ENCODE peak calls at places on chromosomes 2 and 18, in seven cellular contexts. V is NCI-H510A, P is neural crest cell, E is hippocampal formation, T is kidney, D is Panc1, A is NCI-H1436. J is an unnamed sample.

GRCh38 chr2:212912445-212913103 is 238.8 kb downstream of the IKZF2 start:
- DNase-seq in D (no peak), P (no peak), A (no peak), E (no peak), T (peak; percentile 55), V (no peak), J (no peak)

GRCh38 chr18:78528437-78529228 is 451.0 kb upstream of the SALL3 start:
- DNase-seq in E (no peak), P (no peak), A (no peak), V (peak; percentile 15), T (no peak), D (no peak), J (no peak)

GRCh38 chr18:77366725-77367641 is 117.3 kb downstream of the GALR1 start:
- DNase-seq in P (peak; percentile 8), A (peak; percentile 54), V (peak; percentile 91), T (no peak), E (peak; percentile 72), D (no peak), J (no peak)

GRCh38 chr2:65429799-65430514 is 2.4 kb downstream of the SPRED2 start:
- DNase-seq in T (no peak), V (no peak), A (no peak), D (no peak), P (no peak), E (no peak), J (no peak)

GRCh38 chr2:239932881-239933735 is 92.0 kb downstream of the NDUFA10 start:
- DNase-seq in V (no peak), E (no peak), P (no peak), T (peak; percentile 54), D (no peak), A (no peak), J (peak; percentile 46)

GRCh38 chr18:56351911-56352502 is 286.4 kb downstream of the TXNL1 start:
- DNase-seq in A (no peak), D (no peak), V (no peak), P (no peak), E (no peak), T (no peak), J (no peak)

GRCh38 chr2:7010376-7010775 is 93.2 kb downstream of the RNF144A start:
- DNase-seq in T (no peak), E (no peak), P (no peak), D (no peak), A (no peak), V (no peak), J (no peak)

GRCh38 chr2:120447122-120447785 is 101.3 kb downstream of the INHBB start:
- DNase-seq in A (no peak), V (no peak), E (no peak), P (no peak), T (no peak), D (no peak), J (peak; percentile 36)